ENCODE peak calls at places on chromosomes 13 and 19, in seven cellular contexts. G is left colon; T is heart left ventricle; S is NCI-H2081; P is WTC11; Z is T-helper 17 cell; J is stimulated activated CD4-positive, alpha-beta T cell treated with anti-CD3 and anti-CD28 coated beads, Interleukin-4, amount 100 ng/mL, for 24 hours. Q is an unnamed sample.

GRCh38 chr13:114035583-114036501 is 62.0 kb upstream of the C13orf46 start:
- DNase-seq in G (no peak), T (no peak), S (no peak), P (no peak), Z (no peak), J (no peak), Q (no peak)

GRCh38 chr13:30338331-30338851 is 31.0 kb upstream of the KATNAL1 start:
- DNase-seq in G (no peak), T (no peak), S (no peak), P (no peak), Z (no peak), J (no peak), Q (no peak)

GRCh38 chr13:51874651-51875050 is 12.9 kb downstream of the CCDC70 start:
- DNase-seq in G (no peak), T (no peak), S (no peak), P (no peak), Z (no peak), J (no peak), Q (no peak)

GRCh38 chr13:32639502-32640105 is 53.4 kb downstream of the PDS5B start:
- DNase-seq in G (peak; percentile 57), T (peak; percentile 43), S (peak; percentile 46), P (peak; percentile 19), Z (peak; percentile 39), J (peak; percentile 56), Q (peak; percentile 14)

GRCh38 chr19:4304509-4305252 is at the start of gene FSD1:
- DNase-seq in G (peak; percentile 44), T (no peak), S (peak; percentile 74), P (peak; percentile 87), Z (peak; percentile 57), J (peak; percentile 73), Q (peak; percentile 80)

GRCh38 chr13:40983269-40983668 is 35.8 kb downstream of the ELF1 start:
- DNase-seq in G (no peak), T (no peak), S (no peak), P (no peak), Z (no peak), J (no peak), Q (no peak)

GRCh38 chr19:48351341-48351752 is 12.4 kb downstream of the TMEM143 start:
- DNase-seq in G (peak; percentile 85), T (peak; percentile 50), S (peak; percentile 39), P (peak; percentile 90), Z (peak; percentile 77), J (peak; percentile 86), Q (peak; percentile 26)

GRCh38 chr13:24035411-24035810 is 125.1 kb upstream of the SPATA13 start:
- DNase-seq in G (no peak), T (no peak), S (no peak), P (no peak), Z (no peak), J (no peak), Q (no peak)

GRCh38 chr13:95296326-95296939 is 4.8 kb downstream of the ABCC4 start:
- DNase-seq in G (peak; percentile 67), T (peak; percentile 28), S (no peak), P (peak; percentile 77), Z (no peak), J (peak; percentile 14), Q (peak; percentile 3)

GRCh38 chr19:7132054-7132453 is 62.6 kb downstream of the ZNF557 start:
- DNase-seq in G (no peak), T (no peak), S (no peak), P (no peak), Z (no peak), J (no peak), Q (no peak)

GRCh38 chr13:45231722-45232121 is 30.9 kb upstream of the KCTD4 start:
- DNase-seq in G (no peak), T (no peak), S (peak; percentile 45), P (no peak), Z (no peak), J (no peak), Q (no peak)

GRCh38 chr13:77952276-77952675 is 33.6 kb upstream of the EDNRB start:
- DNase-seq in G (no peak), T (no peak), S (no peak), P (no peak), Z (no peak), J (no peak), Q (no peak)

GRCh38 chr19:6392219-6393073 is 518 bp downstream of the GTF2F1 start:
- DNase-seq in G (no peak), T (no peak), S (no peak), P (no peak), Z (no peak), J (no peak), Q (no peak)

GRCh38 chr19:14114854-14115253 is 2.7 kb downstream of the PRKACA start:
- DNase-seq in G (peak; percentile 77), T (peak; percentile 51), S (no peak), P (peak; percentile 77), Z (peak; percentile 33), J (peak; percentile 59), Q (no peak)

GRCh38 chr13:112525306-112525945 is 62.5 kb downstream of the TUBGCP3 start:
- DNase-seq in G (no peak), T (no peak), S (peak; percentile 32), P (no peak), Z (no peak), J (no peak), Q (no peak)

GRCh38 chr13:45219938-45220375 is 19.1 kb upstream of the KCTD4 start:
- DNase-seq in G (no peak), T (no peak), S (peak; percentile 54), P (no peak), Z (no peak), J (no peak), Q (no peak)

GRCh38 chr19:9793051-9793591 is 24.6 kb upstream of the ZNF846 start:
- DNase-seq in G (peak; percentile 75), T (peak; percentile 57), S (peak; percentile 24), P (no peak), Z (no peak), J (peak; percentile 64), Q (peak; percentile 53)

GRCh38 chr19:41965127-41965526 is 6.0 kb upstream of the RABAC1 start:
- DNase-seq in G (no peak), T (no peak), S (no peak), P (no peak), Z (no peak), J (no peak), Q (no peak)

GRCh38 chr19:23070353-23070781 is 46.5 kb upstream of the ZNF730 start:
- DNase-seq in G (no peak), T (peak; percentile 15), S (no peak), P (peak; percentile 61), Z (no peak), J (no peak), Q (no peak)

GRCh38 chr13:39684531-39685137 is 29.2 kb downstream of the COG6 start:
- DNase-seq in G (no peak), T (no peak), S (peak; percentile 8), P (no peak), Z (no peak), J (no peak), Q (peak; percentile 8)

GRCh38 chr13:67635754-67636153 is 405.6 kb upstream of the PCDH9 start:
- DNase-seq in G (no peak), T (no peak), S (no peak), P (no peak), Z (no peak), J (no peak), Q (no peak)

GRCh38 chr19:41323430-41324125 is 13.6 kb downstream of the CCDC97 start:
- DNase-seq in G (peak; percentile 38), T (peak; percentile 68), S (no peak), P (no peak), Z (no peak), J (no peak), Q (no peak)

GRCh38 chr19:5955638-5955935 is 22.4 kb downstream of the RANBP3 start:
- DNase-seq in G (no peak), T (no peak), S (no peak), P (no peak), Z (no peak), J (no peak), Q (no peak)

GRCh38 chr13:83184819-83185218 is 697.5 kb downstream of the SLITRK1 start:
- DNase-seq in G (no peak), T (no peak), S (no peak), P (no peak), Z (no peak), J (no peak), Q (no peak)

GRCh38 chr19:2488942-2489731 is 13.2 kb downstream of the GADD45B start:
- DNase-seq in G (peak; percentile 74), T (peak; percentile 72), S (peak; percentile 30), P (peak; percentile 66), Z (no peak), J (no peak), Q (peak; percentile 18)

GRCh38 chr13:39566216-39566869 is 36.6 kb downstream of the LHFPL6 start:
- DNase-seq in G (no peak), T (no peak), S (no peak), P (no peak), Z (no peak), J (no peak), Q (no peak)

GRCh38 chr19:53091855-53092254 is 11.4 kb downstream of the ZNF160 start:
- DNase-seq in G (no peak), T (no peak), S (no peak), P (no peak), Z (no peak), J (no peak), Q (no peak)

GRCh38 chr13:29081036-29081435 is 260.9 kb downstream of the MTUS2 start:
- DNase-seq in G (no peak), T (no peak), S (no peak), P (no peak), Z (peak; percentile 30), J (no peak), Q (no peak)

GRCh38 chr13:47168086-47168485 is 271.2 kb upstream of the HTR2A start:
- DNase-seq in G (no peak), T (no peak), S (no peak), P (no peak), Z (no peak), J (no peak), Q (no peak)

GRCh38 chr13:41054212-41054877 is 7.0 kb upstream of the WBP4 start:
- DNase-seq in G (peak; percentile 34), T (no peak), S (peak; percentile 41), P (no peak), Z (peak; percentile 24), J (peak; percentile 51), Q (peak; percentile 12)

GRCh38 chr13:51585234-51585672 is 991 bp downstream of the WDFY2 start:
- DNase-seq in G (no peak), T (peak; percentile 12), S (no peak), P (no peak), Z (no peak), J (no peak), Q (no peak)

GRCh38 chr13:46146898-46147297 is 35.1 kb downstream of the LCP1 start:
- DNase-seq in G (no peak), T (no peak), S (no peak), P (peak; percentile 35), Z (no peak), J (no peak), Q (peak; percentile 11)

GRCh38 chr13:29758591-29759114 is 91.8 kb downstream of the UBL3 start:
- DNase-seq in G (peak; percentile 37), T (peak; percentile 13), S (no peak), P (no peak), Z (peak; percentile 45), J (peak; percentile 70), Q (no peak)

Q was measured in NCI-H345.